ENCODE peak calls at places on chromosomes 1 and 21, in nine cellular contexts. One of them, this sample, is unnamed.

GRCh38 chr1:230113605-230114241 is 46.7 kb downstream of the GALNT2 start:
- DNase-seq in ovary: peak
- DNase-seq in suprapubic skin: no peak
- DNase-seq in K562: no peak
- DNase-seq in tibial nerve: peak
- DNase-seq in GM12878: no peak
- DNase-seq in stomach: no peak
- DNase-seq in upper lobe of left lung: no peak
- DNase-seq in sigmoid colon: peak
- DNase-seq in this sample: no peak

GRCh38 chr1:90434460-90434859 is 282.6 kb downstream of the BARHL2 start:
- DNase-seq in ovary: no peak
- DNase-seq in suprapubic skin: no peak
- DNase-seq in K562: peak
- DNase-seq in tibial nerve: no peak
- DNase-seq in GM12878: no peak
- DNase-seq in stomach: no peak
- DNase-seq in upper lobe of left lung: no peak
- DNase-seq in sigmoid colon: no peak
- DNase-seq in this sample: no peak

GRCh38 chr21:37855568-37856391 is 60.5 kb downstream of the KCNJ6 start:
- DNase-seq in ovary: no peak
- DNase-seq in suprapubic skin: no peak
- DNase-seq in K562: no peak
- DNase-seq in tibial nerve: no peak
- DNase-seq in GM12878: no peak
- DNase-seq in stomach: no peak
- DNase-seq in upper lobe of left lung: no peak
- DNase-seq in sigmoid colon: no peak
- DNase-seq in this sample: no peak

GRCh38 chr1:93061895-93062792 is 16.9 kb upstream of the MTF2 start:
- DNase-seq in ovary: no peak
- DNase-seq in suprapubic skin: no peak
- DNase-seq in K562: peak
- DNase-seq in tibial nerve: no peak
- DNase-seq in GM12878: no peak
- DNase-seq in stomach: peak
- DNase-seq in upper lobe of left lung: peak
- DNase-seq in sigmoid colon: no peak
- DNase-seq in this sample: no peak

GRCh38 chr1:93673159-93673657 is 8.4 kb downstream of the BCAR3 start:
- DNase-seq in ovary: no peak
- DNase-seq in suprapubic skin: no peak
- DNase-seq in K562: no peak
- DNase-seq in tibial nerve: no peak
- DNase-seq in GM12878: no peak
- DNase-seq in stomach: no peak
- DNase-seq in upper lobe of left lung: no peak
- DNase-seq in sigmoid colon: no peak
- DNase-seq in this sample: no peak

GRCh38 chr1:64471218-64471719 is 1.3 kb downstream of the CACHD1 start:
- DNase-seq in ovary: peak
- DNase-seq in suprapubic skin: no peak
- DNase-seq in K562: no peak
- DNase-seq in tibial nerve: no peak
- DNase-seq in GM12878: no peak
- DNase-seq in stomach: peak
- DNase-seq in upper lobe of left lung: peak
- DNase-seq in sigmoid colon: peak
- DNase-seq in this sample: no peak

GRCh38 chr1:180994262-180994661 is 28.4 kb downstream of the STX6 start:
- DNase-seq in ovary: no peak
- DNase-seq in suprapubic skin: no peak
- DNase-seq in K562: no peak
- DNase-seq in tibial nerve: no peak
- DNase-seq in GM12878: no peak
- DNase-seq in stomach: no peak
- DNase-seq in upper lobe of left lung: no peak
- DNase-seq in sigmoid colon: no peak
- DNase-seq in this sample: no peak

GRCh38 chr1:11176081-11176706 is 13.0 kb upstream of the ANGPTL7 start:
- DNase-seq in ovary: no peak
- DNase-seq in suprapubic skin: no peak
- DNase-seq in K562: no peak
- DNase-seq in tibial nerve: no peak
- DNase-seq in GM12878: no peak
- DNase-seq in stomach: no peak
- DNase-seq in upper lobe of left lung: peak
- DNase-seq in sigmoid colon: no peak
- DNase-seq in this sample: no peak

GRCh38 chr1:177472567-177472966 is 301.8 kb downstream of the BRINP2 start:
- DNase-seq in ovary: no peak
- DNase-seq in suprapubic skin: no peak
- DNase-seq in K562: no peak
- DNase-seq in tibial nerve: no peak
- DNase-seq in GM12878: no peak
- DNase-seq in stomach: no peak
- DNase-seq in upper lobe of left lung: no peak
- DNase-seq in sigmoid colon: no peak
- DNase-seq in this sample: no peak
- TF ChIP-seq EP300 in ovary: no peak
- TF ChIP-seq EP300 in suprapubic skin: no peak
- TF ChIP-seq EP300 in K562: no peak
- TF ChIP-seq EP300 in tibial nerve: no peak
- TF ChIP-seq EP300 in GM12878: no peak
- TF ChIP-seq EP300 in stomach: no peak
- TF ChIP-seq EP300 in upper lobe of left lung: no peak
- TF ChIP-seq EP300 in sigmoid colon: no peak
- TF ChIP-seq EP300 in this sample: no peak

GRCh38 chr1:109160054-109160840 is 46.3 kb downstream of the ELAPOR1 start:
- DNase-seq in ovary: no peak
- DNase-seq in suprapubic skin: no peak
- DNase-seq in K562: no peak
- DNase-seq in tibial nerve: no peak
- DNase-seq in GM12878: no peak
- DNase-seq in stomach: no peak
- DNase-seq in upper lobe of left lung: no peak
- DNase-seq in sigmoid colon: no peak
- DNase-seq in this sample: no peak

GRCh38 chr1:109163549-109163948 is 49.6 kb downstream of the ELAPOR1 start:
- DNase-seq in ovary: no peak
- DNase-seq in suprapubic skin: no peak
- DNase-seq in K562: no peak
- DNase-seq in tibial nerve: no peak
- DNase-seq in GM12878: peak
- DNase-seq in stomach: no peak
- DNase-seq in upper lobe of left lung: no peak
- DNase-seq in sigmoid colon: no peak
- DNase-seq in this sample: no peak

GRCh38 chr1:109162626-109163025 is 48.7 kb downstream of the ELAPOR1 start:
- DNase-seq in ovary: no peak
- DNase-seq in suprapubic skin: no peak
- DNase-seq in K562: no peak
- DNase-seq in tibial nerve: no peak
- DNase-seq in GM12878: peak
- DNase-seq in stomach: no peak
- DNase-seq in upper lobe of left lung: no peak
- DNase-seq in sigmoid colon: no peak
- DNase-seq in this sample: no peak

GRCh38 chr1:109164538-109164937 is 49.2 kb upstream of the SARS1 start:
- DNase-seq in ovary: no peak
- DNase-seq in suprapubic skin: no peak
- DNase-seq in K562: no peak
- DNase-seq in tibial nerve: no peak
- DNase-seq in GM12878: no peak
- DNase-seq in stomach: no peak
- DNase-seq in upper lobe of left lung: no peak
- DNase-seq in sigmoid colon: no peak
- DNase-seq in this sample: no peak

GRCh38 chr1:109161836-109162606 is 48.1 kb downstream of the ELAPOR1 start:
- DNase-seq in ovary: no peak
- DNase-seq in suprapubic skin: no peak
- DNase-seq in K562: no peak
- DNase-seq in tibial nerve: peak
- DNase-seq in GM12878: peak
- DNase-seq in stomach: no peak
- DNase-seq in upper lobe of left lung: peak
- DNase-seq in sigmoid colon: peak
- DNase-seq in this sample: no peak
- TF ChIP-seq EP300 in ovary: no peak
- TF ChIP-seq EP300 in suprapubic skin: no peak
- TF ChIP-seq EP300 in K562: no peak
- TF ChIP-seq EP300 in tibial nerve: no peak
- TF ChIP-seq EP300 in GM12878: no peak
- TF ChIP-seq EP300 in stomach: no peak
- TF ChIP-seq EP300 in upper lobe of left lung: no peak
- TF ChIP-seq EP300 in sigmoid colon: no peak
- TF ChIP-seq EP300 in this sample: no peak

GRCh38 chr1:160194737-160195059 is 4.3 kb downstream of the CASQ1 start:
- DNase-seq in ovary: no peak
- DNase-seq in suprapubic skin: no peak
- DNase-seq in K562: no peak
- DNase-seq in tibial nerve: no peak
- DNase-seq in GM12878: no peak
- DNase-seq in stomach: no peak
- DNase-seq in upper lobe of left lung: no peak
- DNase-seq in sigmoid colon: no peak
- DNase-seq in this sample: no peak

GRCh38 chr1:160196143-160196542 is 5.8 kb downstream of the CASQ1 start:
- DNase-seq in ovary: no peak
- DNase-seq in suprapubic skin: no peak
- DNase-seq in K562: no peak
- DNase-seq in tibial nerve: no peak
- DNase-seq in GM12878: no peak
- DNase-seq in stomach: no peak
- DNase-seq in upper lobe of left lung: no peak
- DNase-seq in sigmoid colon: no peak
- DNase-seq in this sample: no peak

GRCh38 chr1:160193091-160193819 is 2.9 kb downstream of the CASQ1 start:
- DNase-seq in ovary: peak
- DNase-seq in suprapubic skin: peak
- DNase-seq in K562: peak
- DNase-seq in tibial nerve: peak
- DNase-seq in GM12878: peak
- DNase-seq in stomach: peak
- DNase-seq in upper lobe of left lung: peak
- DNase-seq in sigmoid colon: peak
- DNase-seq in this sample: peak

GRCh38 chr1:160192234-160192633 is 1.9 kb downstream of the CASQ1 start:
- DNase-seq in ovary: no peak
- DNase-seq in suprapubic skin: no peak
- DNase-seq in K562: no peak
- DNase-seq in tibial nerve: no peak
- DNase-seq in GM12878: no peak
- DNase-seq in stomach: no peak
- DNase-seq in upper lobe of left lung: no peak
- DNase-seq in sigmoid colon: no peak
- DNase-seq in this sample: no peak

DNA sequence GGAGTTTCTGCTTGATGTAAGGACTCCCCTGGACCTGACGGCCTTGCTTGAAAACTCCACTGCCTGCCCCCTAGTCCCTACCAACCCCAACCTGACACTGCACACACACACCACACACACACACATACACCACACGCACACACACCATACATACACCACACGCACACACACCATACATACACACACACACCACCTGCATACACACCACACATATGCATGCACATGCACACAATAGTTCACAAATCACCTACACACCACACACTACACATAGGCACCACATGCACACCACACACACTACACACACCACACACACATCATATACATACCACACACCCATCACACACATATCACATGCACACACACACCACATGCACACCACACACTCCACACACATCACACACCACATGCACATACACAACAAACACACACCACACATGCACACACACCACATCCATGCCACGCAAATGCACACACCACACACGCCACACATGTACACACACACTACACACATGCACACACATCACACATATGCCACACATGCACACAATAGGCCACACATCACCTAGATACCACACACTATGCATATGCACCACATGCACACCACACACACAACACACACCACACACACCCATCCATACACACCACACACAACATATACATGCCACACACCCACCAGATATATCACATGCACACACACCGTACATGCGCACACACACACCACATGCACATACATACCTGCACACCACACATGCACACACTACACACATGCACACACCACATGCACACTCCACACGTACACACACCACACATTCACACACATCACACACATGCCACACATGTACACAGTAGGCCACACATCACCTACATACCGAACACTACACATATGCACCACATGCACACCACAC is 3.7 kb downstream of the CASQ1 start:
- DNase-seq in ovary: no peak
- DNase-seq in suprapubic skin: no peak
- DNase-seq in K562: no peak
- DNase-seq in tibial nerve: no peak
- DNase-seq in GM12878: no peak
- DNase-seq in stomach: no peak
- DNase-seq in upper lobe of left lung: no peak
- DNase-seq in sigmoid colon: no peak
- DNase-seq in this sample: no peak
- TF ChIP-seq EP300 in ovary: no peak
- TF ChIP-seq EP300 in suprapubic skin: no peak
- TF ChIP-seq EP300 in K562: no peak
- TF ChIP-seq EP300 in tibial nerve: no peak
- TF ChIP-seq EP300 in GM12878: no peak
- TF ChIP-seq EP300 in stomach: no peak
- TF ChIP-seq EP300 in upper lobe of left lung: no peak
- TF ChIP-seq EP300 in sigmoid colon: no peak
- TF ChIP-seq EP300 in this sample: no peak

GRCh38 chr1:8075511-8076051 is 49.5 kb upstream of the ERRFI1 start:
- DNase-seq in ovary: no peak
- DNase-seq in suprapubic skin: no peak
- DNase-seq in K562: no peak
- DNase-seq in tibial nerve: no peak
- DNase-seq in GM12878: no peak
- DNase-seq in stomach: no peak
- DNase-seq in upper lobe of left lung: peak
- DNase-seq in sigmoid colon: no peak
- DNase-seq in this sample: no peak

GRCh38 chr1:8078176-8078671 is 52.1 kb upstream of the ERRFI1 start:
- DNase-seq in ovary: no peak
- DNase-seq in suprapubic skin: no peak
- DNase-seq in K562: no peak
- DNase-seq in tibial nerve: no peak
- DNase-seq in GM12878: no peak
- DNase-seq in stomach: no peak
- DNase-seq in upper lobe of left lung: no peak
- DNase-seq in sigmoid colon: no peak
- DNase-seq in this sample: peak

GRCh38 chr1:8077120-8077573 is 51.0 kb upstream of the ERRFI1 start:
- DNase-seq in ovary: peak
- DNase-seq in suprapubic skin: no peak
- DNase-seq in K562: peak
- DNase-seq in tibial nerve: no peak
- DNase-seq in GM12878: no peak
- DNase-seq in stomach: peak
- DNase-seq in upper lobe of left lung: peak
- DNase-seq in sigmoid colon: peak
- DNase-seq in this sample: peak

GRCh38 chr1:8076171-8076570 is 50.1 kb upstream of the ERRFI1 start:
- DNase-seq in ovary: no peak
- DNase-seq in suprapubic skin: no peak
- DNase-seq in K562: no peak
- DNase-seq in tibial nerve: no peak
- DNase-seq in GM12878: no peak
- DNase-seq in stomach: peak
- DNase-seq in upper lobe of left lung: peak
- DNase-seq in sigmoid colon: no peak
- DNase-seq in this sample: no peak

DNA sequence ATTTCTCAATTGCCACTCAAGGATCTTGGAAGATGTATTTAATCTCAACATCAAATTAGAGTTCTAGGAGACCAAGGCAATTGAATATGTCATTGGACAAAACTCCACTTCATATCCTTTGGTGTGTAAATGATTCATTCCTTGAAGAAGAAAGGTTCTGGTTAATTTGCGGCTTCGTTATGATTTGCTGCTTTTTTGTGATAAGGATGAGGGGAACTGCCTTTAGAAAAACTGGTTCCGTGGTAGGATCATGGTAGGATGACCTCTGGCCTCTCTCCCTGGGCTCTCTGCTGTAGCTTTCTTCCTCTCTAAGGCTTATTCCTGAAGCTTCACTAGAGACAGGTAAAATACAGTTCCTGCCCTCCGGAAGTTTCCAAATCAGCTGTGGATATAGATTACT is 51.5 kb upstream of the ERRFI1 start:
- DNase-seq in ovary: no peak
- DNase-seq in suprapubic skin: no peak
- DNase-seq in K562: peak
- DNase-seq in tibial nerve: no peak
- DNase-seq in GM12878: no peak
- DNase-seq in stomach: no peak
- DNase-seq in upper lobe of left lung: no peak
- DNase-seq in sigmoid colon: no peak
- DNase-seq in this sample: no peak
- TF ChIP-seq EP300 in ovary: no peak
- TF ChIP-seq EP300 in suprapubic skin: no peak
- TF ChIP-seq EP300 in K562: no peak
- TF ChIP-seq EP300 in tibial nerve: no peak
- TF ChIP-seq EP300 in GM12878: no peak
- TF ChIP-seq EP300 in stomach: no peak
- TF ChIP-seq EP300 in upper lobe of left lung: no peak
- TF ChIP-seq EP300 in sigmoid colon: no peak
- TF ChIP-seq EP300 in this sample: no peak

This sample was measured in A549.